ENCODE peak calls at places on chromosomes 4 and X, in six cellular contexts. M is epithelial cell of proximal tubule, A is lung, D is A549, F is coronary artery, H is AG09309. X is an unnamed sample.
A peak's percentile ranks its signal among the peaks of the same experiment; 100 is the strongest.

GRCh38 chrX:74160358-74160757 is 143.6 kb upstream of the ZCCHC13 start:
- DNase-seq in H (no peak), F (no peak), D (no peak), M (no peak), A (no peak), X (no peak)

GRCh38 chr4:73087871-73088270 is 18.4 kb upstream of the COX18 start:
- DNase-seq in D (no peak), H (no peak), F (no peak), M (no peak), A (no peak), X (no peak)

GRCh38 chrX:41785685-41786084 is 61.7 kb downstream of the GPR82 start:
- DNase-seq in A (no peak), H (no peak), M (no peak), F (no peak), D (no peak), X (no peak)

GRCh38 chr4:156732634-156733033 is 239.0 kb downstream of the PDGFC start:
- DNase-seq in M (no peak), F (no peak), D (no peak), H (no peak), A (no peak), X (no peak)

GRCh38 chrX:95678679-95679078 is 1006.0 kb upstream of the DIAPH2 start:
- DNase-seq in H (no peak), A (no peak), F (no peak), D (no peak), M (no peak), X (no peak)

GRCh38 chrX:71910526-71911022 is at the start of gene NHSL2:
- DNase-seq in F (no peak), M (no peak), H (no peak), A (no peak), D (peak; percentile 25), X (no peak)

GRCh38 chrX:155954793-155955192 is 42.7 kb upstream of the IL9R start:
- DNase-seq in F (no peak), D (no peak), H (no peak), A (no peak), M (no peak), X (no peak)

GRCh38 chrX:3384330-3384729 is 37.9 kb upstream of the MXRA5 start:
- DNase-seq in M (peak; percentile 41), F (no peak), D (no peak), A (no peak), H (no peak), X (peak; percentile 73)

GRCh38 chrX:8672176-8672575 is 59.8 kb downstream of the ANOS1 start:
- DNase-seq in A (no peak), D (no peak), H (no peak), F (no peak), M (no peak), X (no peak)

GRCh38 chrX:18348047-18348446 is 6.4 kb downstream of the SCML2 start:
- DNase-seq in A (no peak), H (no peak), M (no peak), F (no peak), D (no peak), X (no peak)

GRCh38 chr4:67853336-67853735 is 30.5 kb downstream of the TMPRSS11D start:
- DNase-seq in F (no peak), A (peak; percentile 42), H (no peak), D (no peak), M (no peak), X (no peak)

GRCh38 chrX:123833387-123833786 is 26.5 kb upstream of the XIAP start:
- DNase-seq in M (no peak), A (peak; percentile 54), H (no peak), D (peak; percentile 64), F (no peak), X (no peak)

GRCh38 chr4:1055721-1056590 is 44.5 kb downstream of the FGFRL1 start:
- DNase-seq in H (no peak), F (peak; percentile 62), D (no peak), M (no peak), A (no peak), X (no peak)

GRCh38 chrX:151402719-151403390 is 5.8 kb downstream of the VMA21 start:
- DNase-seq in H (no peak), D (no peak), F (no peak), M (no peak), A (no peak), X (no peak)

GRCh38 chrX:17944833-17945497 is 83.9 kb upstream of the RAI2 start:
- DNase-seq in H (no peak), D (peak; percentile 7), M (no peak), A (no peak), F (no peak), X (no peak)

GRCh38 chrX:120769576-120770341 is 105.9 kb downstream of the CT47B1 start:
- DNase-seq in F (no peak), A (no peak), M (peak; percentile 35), D (peak; percentile 74), H (peak; percentile 62), X (peak; percentile 21)

GRCh38 chr4:89509708-89510269 is 202.2 kb upstream of the GPRIN3 start:
- DNase-seq in A (no peak), F (no peak), M (no peak), H (peak; percentile 80), D (no peak), X (no peak)

GRCh38 chr4:94532016-94532789 is 80.5 kb downstream of the PDLIM5 start:
- DNase-seq in D (peak; percentile 49), A (no peak), M (no peak), H (peak; percentile 63), F (no peak), X (no peak)

GRCh38 chr4:8841678-8842268 is 29.9 kb downstream of the HMX1 start:
- DNase-seq in M (no peak), D (no peak), H (no peak), F (peak; percentile 33), A (no peak), X (no peak)

DNA sequence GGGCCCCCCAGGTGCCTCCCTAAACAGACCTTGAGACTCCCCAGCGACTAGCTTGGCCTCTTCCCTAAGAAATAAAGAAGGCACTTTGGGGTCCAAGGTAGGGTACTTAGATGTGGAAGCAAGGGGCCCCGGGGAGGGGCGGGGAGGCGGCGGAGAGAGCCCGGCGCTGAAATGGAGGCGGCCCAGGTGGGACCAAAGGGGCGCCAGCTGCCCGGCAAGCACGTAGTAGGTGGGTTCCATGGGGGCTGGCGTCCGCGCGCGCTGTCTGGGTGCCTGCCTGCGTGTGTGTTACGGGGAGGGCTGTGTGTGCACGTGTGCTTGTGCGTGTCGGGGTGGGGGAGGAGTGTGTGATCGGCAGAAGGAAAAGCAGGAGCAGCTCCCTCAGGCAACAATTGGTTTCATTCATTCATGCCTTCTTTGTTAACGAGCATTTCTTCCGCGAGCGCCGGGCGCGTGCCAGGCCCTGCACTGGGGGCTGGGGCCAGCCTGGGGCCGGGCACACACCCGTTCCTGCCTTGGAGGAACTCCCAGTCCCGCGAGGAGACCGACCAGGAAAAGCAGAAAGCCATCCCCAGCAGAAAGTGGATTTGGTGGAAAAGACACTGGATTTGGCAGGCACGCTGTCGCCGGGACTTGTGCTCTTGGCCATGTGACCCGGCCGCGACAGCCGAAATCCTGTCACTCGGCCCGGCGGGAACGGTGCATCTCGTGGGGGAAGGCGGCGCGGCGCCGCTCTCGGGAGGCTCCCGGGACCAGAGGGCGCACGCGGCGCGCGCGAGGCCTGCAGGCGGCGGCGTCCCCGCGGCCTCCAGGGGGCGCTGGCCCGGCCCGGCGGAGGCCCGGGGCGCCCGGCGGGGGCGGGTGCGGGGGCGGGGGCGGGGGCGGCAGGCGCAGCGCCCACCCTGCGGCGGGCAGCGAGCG is 3.3 kb upstream of the DUSP9 start:
- DNase-seq in F (no peak), H (no peak), D (peak; percentile 43), M (no peak), A (no peak), X (no peak)
- H3K4me3 ChIP-seq in F (peak overlapping the region; percentile 51), H (no peak overlapping the region), D (peak overlapping the region; percentile 59), M (peak overlapping the region; percentile 26), A (no peak overlapping the region), X (no peak overlapping the region)

GRCh38 chr4:186934841-186935443 is 211.3 kb upstream of the FAT1 start:
- DNase-seq in D (no peak), H (no peak), A (no peak), F (no peak), M (no peak), X (no peak)

GRCh38 chr4:186935881-186936280 is 212.2 kb upstream of the FAT1 start:
- DNase-seq in F (no peak), H (no peak), A (no peak), M (no peak), D (no peak), X (no peak)

GRCh38 chr4:186934255-186934654 is 210.6 kb upstream of the FAT1 start:
- DNase-seq in M (no peak), F (no peak), H (no peak), D (no peak), A (no peak), X (no peak)

GRCh38 chr4:186939226-186939625 is 215.6 kb upstream of the FAT1 start:
- DNase-seq in H (no peak), M (no peak), F (no peak), D (no peak), A (no peak), X (no peak)

GRCh38 chr4:186936496-186937375 is 213.1 kb upstream of the FAT1 start:
- DNase-seq in F (no peak), M (peak; percentile 96), H (peak; percentile 55), D (peak; percentile 87), A (no peak), X (peak; percentile 79)
- TF ChIP-seq CTCF in F (no peak), M (peak; percentile 41), H (peak; percentile 23), D (peak; percentile 17), A (no peak), X (peak; percentile 30)

DNA sequence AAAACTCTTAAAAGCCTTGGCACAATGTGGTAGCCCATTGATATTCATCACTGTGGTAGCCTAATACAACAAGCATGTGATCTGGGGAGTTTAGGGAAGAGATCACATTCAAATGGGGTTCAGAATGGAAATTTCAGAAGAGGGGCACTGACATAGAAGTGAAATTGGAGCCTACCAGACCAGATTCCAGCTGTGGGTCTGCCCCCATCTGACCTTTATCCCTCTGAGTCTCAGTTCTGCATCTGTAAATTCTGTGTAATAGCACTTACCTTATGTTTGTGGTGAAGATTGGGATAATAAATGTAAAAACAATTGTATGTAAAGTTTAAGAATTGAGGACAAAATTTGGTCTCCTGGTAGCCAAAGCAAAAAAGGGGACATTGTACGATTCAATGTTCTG is 320.4 kb upstream of the BOD1L1 start:
- DNase-seq in A (no peak), F (no peak), D (no peak), H (no peak), M (no peak), X (no peak)
- H3K4me3 ChIP-seq in A (no peak overlapping the region), F (no peak overlapping the region), D (no peak overlapping the region), H (no peak overlapping the region), M (no peak overlapping the region), X (no peak overlapping the region)

DNA sequence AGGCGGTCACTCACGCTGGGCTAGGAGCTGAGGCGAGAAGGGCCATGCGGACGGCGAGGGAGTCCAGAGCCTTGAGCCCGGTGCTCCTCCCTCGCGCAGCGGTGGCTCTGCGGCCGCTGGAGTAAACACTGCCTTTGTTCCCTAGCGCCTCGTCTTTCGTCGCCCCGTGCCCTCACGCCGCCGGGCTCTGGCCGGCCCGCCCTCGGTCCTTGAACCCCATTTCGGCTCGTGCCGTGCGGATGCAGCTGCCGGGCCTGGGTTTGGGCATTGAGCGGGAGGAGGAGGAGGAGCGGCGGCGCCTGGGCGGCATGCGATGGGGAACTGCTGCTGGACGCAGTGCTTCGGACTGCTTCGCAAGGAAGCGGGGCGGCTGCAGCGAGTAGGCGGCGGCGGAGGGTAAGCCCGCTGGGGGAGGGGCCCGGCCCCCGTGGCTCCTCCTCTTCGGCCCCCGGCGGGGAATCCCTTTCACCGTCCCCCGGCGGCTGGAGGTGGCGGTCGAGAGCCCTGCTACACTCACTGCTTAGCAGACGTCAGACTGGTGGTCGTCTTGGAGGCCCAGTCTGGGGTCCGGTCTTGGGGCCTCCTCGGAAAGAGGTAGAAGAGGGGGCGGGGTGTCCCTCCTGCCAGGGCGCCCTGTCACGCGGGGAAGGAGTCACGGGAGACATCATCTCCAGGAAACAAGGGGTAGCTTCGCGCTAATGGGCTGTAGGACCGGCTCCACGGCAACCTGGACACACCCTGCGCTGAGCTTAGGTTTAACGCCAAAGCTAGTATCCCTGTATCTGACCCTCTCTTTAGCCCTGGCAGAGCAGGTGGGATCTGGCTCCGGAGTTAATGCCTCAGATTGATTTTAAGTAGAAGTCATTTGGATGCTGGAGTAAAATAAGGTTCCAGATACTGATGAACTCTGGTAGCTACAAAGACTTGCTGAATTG is at the start of gene AP1AR:
- DNase-seq in H (no peak), D (peak; percentile 66), F (peak; percentile 91), M (peak; percentile 30), A (peak; percentile 81), X (no peak)
- TF ChIP-seq CTCF in H (peak; percentile 34), D (no peak), F (no peak), M (peak; percentile 32), A (no peak), X (peak; percentile 50)